ENCODE peak calls at places on chromosomes 2 and 18, in ten cellular contexts. One of them, this sample, is unnamed.

GRCh38 chr2:69525261-69525660 is 88.0 kb upstream of the NFU1 start:
- DNase-seq in dorsolateral prefrontal cortex: no peak
- DNase-seq in left lung: no peak
- DNase-seq in Calu3: no peak
- DNase-seq in glutamatergic neuron: no peak
- DNase-seq in fibroblast of mammary gland: no peak
- DNase-seq in MCF 10A: no peak
- DNase-seq in sigmoid colon: no peak
- DNase-seq in GM10248: no peak
- DNase-seq in fibroblast of lung: no peak
- DNase-seq in this sample: no peak

GRCh38 chr2:54012538-54013141 is 41.8 kb upstream of the PSME4 start:
- DNase-seq in fibroblast of lung: no peak
- DNase-seq in fibroblast of mammary gland: peak
- DNase-seq in MCF 10A: no peak
- DNase-seq in GM10248: no peak
- DNase-seq in glutamatergic neuron: no peak
- DNase-seq in left lung: no peak
- DNase-seq in dorsolateral prefrontal cortex: no peak
- DNase-seq in Calu3: no peak
- DNase-seq in sigmoid colon: peak
- DNase-seq in this sample: no peak

GRCh38 chr2:84946204-84947009 is 24.6 kb upstream of the KCMF1 start:
- DNase-seq in Calu3: peak
- DNase-seq in left lung: no peak
- DNase-seq in fibroblast of mammary gland: peak
- DNase-seq in MCF 10A: peak
- DNase-seq in glutamatergic neuron: no peak
- DNase-seq in sigmoid colon: no peak
- DNase-seq in GM10248: peak
- DNase-seq in dorsolateral prefrontal cortex: no peak
- DNase-seq in fibroblast of lung: no peak
- DNase-seq in this sample: no peak

GRCh38 chr18:74255022-74255658 is 36.6 kb downstream of the CYB5A start:
- DNase-seq in fibroblast of lung: peak
- DNase-seq in left lung: no peak
- DNase-seq in fibroblast of mammary gland: peak
- DNase-seq in Calu3: peak
- DNase-seq in GM10248: no peak
- DNase-seq in dorsolateral prefrontal cortex: no peak
- DNase-seq in sigmoid colon: peak
- DNase-seq in MCF 10A: peak
- DNase-seq in glutamatergic neuron: no peak
- DNase-seq in this sample: no peak

GRCh38 chr2:190759749-190760213 is 110.9 kb downstream of the NAB1 start:
- DNase-seq in sigmoid colon: no peak
- DNase-seq in glutamatergic neuron: no peak
- DNase-seq in fibroblast of mammary gland: peak
- DNase-seq in left lung: no peak
- DNase-seq in MCF 10A: peak
- DNase-seq in GM10248: no peak
- DNase-seq in Calu3: peak
- DNase-seq in dorsolateral prefrontal cortex: no peak
- DNase-seq in fibroblast of lung: peak
- DNase-seq in this sample: no peak

GRCh38 chr2:240670950-240671349 is 11.7 kb downstream of the AQP12B start:
- DNase-seq in sigmoid colon: no peak
- DNase-seq in MCF 10A: no peak
- DNase-seq in dorsolateral prefrontal cortex: no peak
- DNase-seq in Calu3: no peak
- DNase-seq in glutamatergic neuron: no peak
- DNase-seq in left lung: no peak
- DNase-seq in fibroblast of mammary gland: no peak
- DNase-seq in fibroblast of lung: no peak
- DNase-seq in GM10248: no peak
- DNase-seq in this sample: no peak

GRCh38 chr2:215034154-215034553 is 104.3 kb downstream of the ABCA12 start:
- DNase-seq in GM10248: no peak
- DNase-seq in fibroblast of mammary gland: no peak
- DNase-seq in dorsolateral prefrontal cortex: no peak
- DNase-seq in left lung: no peak
- DNase-seq in MCF 10A: no peak
- DNase-seq in fibroblast of lung: no peak
- DNase-seq in glutamatergic neuron: no peak
- DNase-seq in Calu3: no peak
- DNase-seq in sigmoid colon: no peak
- DNase-seq in this sample: no peak

GRCh38 chr2:128558895-128559532 is 240.3 kb upstream of the HS6ST1 start:
- DNase-seq in fibroblast of lung: no peak
- DNase-seq in fibroblast of mammary gland: peak
- DNase-seq in Calu3: no peak
- DNase-seq in glutamatergic neuron: no peak
- DNase-seq in sigmoid colon: no peak
- DNase-seq in MCF 10A: no peak
- DNase-seq in GM10248: no peak
- DNase-seq in dorsolateral prefrontal cortex: no peak
- DNase-seq in left lung: no peak
- DNase-seq in this sample: no peak

GRCh38 chr2:124281556-124281955 is 256.5 kb downstream of the CNTNAP5 start:
- DNase-seq in sigmoid colon: no peak
- DNase-seq in GM10248: no peak
- DNase-seq in glutamatergic neuron: no peak
- DNase-seq in Calu3: no peak
- DNase-seq in left lung: no peak
- DNase-seq in fibroblast of mammary gland: peak
- DNase-seq in dorsolateral prefrontal cortex: no peak
- DNase-seq in MCF 10A: no peak
- DNase-seq in fibroblast of lung: no peak
- DNase-seq in this sample: no peak

GRCh38 chr2:138831691-138832090 is 51.5 kb upstream of the NXPH2 start:
- DNase-seq in dorsolateral prefrontal cortex: no peak
- DNase-seq in fibroblast of lung: no peak
- DNase-seq in GM10248: no peak
- DNase-seq in MCF 10A: no peak
- DNase-seq in sigmoid colon: no peak
- DNase-seq in glutamatergic neuron: no peak
- DNase-seq in Calu3: no peak
- DNase-seq in fibroblast of mammary gland: no peak
- DNase-seq in left lung: no peak
- DNase-seq in this sample: no peak

GRCh38 chr2:138827426-138828054 is 47.4 kb upstream of the NXPH2 start:
- DNase-seq in fibroblast of lung: peak
- DNase-seq in fibroblast of mammary gland: peak
- DNase-seq in MCF 10A: peak
- DNase-seq in sigmoid colon: no peak
- DNase-seq in left lung: no peak
- DNase-seq in glutamatergic neuron: no peak
- DNase-seq in dorsolateral prefrontal cortex: no peak
- DNase-seq in GM10248: peak
- DNase-seq in Calu3: peak
- DNase-seq in this sample: no peak

GRCh38 chr2:138831154-138831553 is 51.0 kb upstream of the NXPH2 start:
- DNase-seq in fibroblast of lung: no peak
- DNase-seq in GM10248: no peak
- DNase-seq in dorsolateral prefrontal cortex: no peak
- DNase-seq in left lung: no peak
- DNase-seq in sigmoid colon: no peak
- DNase-seq in MCF 10A: no peak
- DNase-seq in Calu3: no peak
- DNase-seq in fibroblast of mammary gland: peak
- DNase-seq in glutamatergic neuron: no peak
- DNase-seq in this sample: no peak

GRCh38 chr2:138830547-138830946 is 50.4 kb upstream of the NXPH2 start:
- DNase-seq in dorsolateral prefrontal cortex: no peak
- DNase-seq in sigmoid colon: no peak
- DNase-seq in GM10248: no peak
- DNase-seq in fibroblast of lung: no peak
- DNase-seq in glutamatergic neuron: no peak
- DNase-seq in fibroblast of mammary gland: no peak
- DNase-seq in Calu3: no peak
- DNase-seq in MCF 10A: no peak
- DNase-seq in left lung: no peak
- DNase-seq in this sample: no peak

GRCh38 chr2:138829326-138829725 is 49.1 kb upstream of the NXPH2 start:
- DNase-seq in sigmoid colon: no peak
- DNase-seq in dorsolateral prefrontal cortex: peak
- DNase-seq in Calu3: peak
- DNase-seq in fibroblast of mammary gland: peak
- DNase-seq in left lung: no peak
- DNase-seq in fibroblast of lung: peak
- DNase-seq in MCF 10A: peak
- DNase-seq in glutamatergic neuron: peak
- DNase-seq in GM10248: peak
- DNase-seq in this sample: no peak
- TF ChIP-seq CTCF in sigmoid colon: no peak
- TF ChIP-seq CTCF in dorsolateral prefrontal cortex: peak
- TF ChIP-seq CTCF in Calu3: peak
- TF ChIP-seq CTCF in fibroblast of mammary gland: peak
- TF ChIP-seq CTCF in left lung: no peak
- TF ChIP-seq CTCF in fibroblast of lung: no peak
- TF ChIP-seq CTCF in MCF 10A: peak
- TF ChIP-seq CTCF in glutamatergic neuron: no peak
- TF ChIP-seq CTCF in GM10248: peak
- TF ChIP-seq CTCF in this sample: peak

DNA sequence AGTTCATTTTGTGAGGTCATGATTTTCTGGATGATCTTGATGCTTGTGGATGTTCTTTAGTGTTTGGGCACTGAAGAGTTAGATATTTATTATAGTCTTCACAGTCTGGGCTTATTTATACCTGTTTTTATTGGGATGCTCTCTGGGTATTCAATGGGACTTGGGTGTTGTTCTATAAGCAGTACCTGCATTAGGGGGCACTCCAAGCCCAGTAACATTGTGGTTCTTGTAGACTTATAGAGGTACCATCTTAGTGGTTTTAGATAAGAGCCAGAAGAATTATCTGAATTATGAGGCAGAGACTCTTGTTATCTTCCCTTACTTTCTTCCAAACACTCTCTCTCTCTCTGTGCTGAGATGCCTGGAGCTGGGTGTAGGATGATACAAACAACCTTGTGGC is 470.0 kb downstream of the PIK3C3 start:
- DNase-seq in glutamatergic neuron: no peak
- DNase-seq in fibroblast of lung: no peak
- DNase-seq in MCF 10A: no peak
- DNase-seq in fibroblast of mammary gland: no peak
- DNase-seq in Calu3: no peak
- DNase-seq in sigmoid colon: no peak
- DNase-seq in GM10248: no peak
- DNase-seq in left lung: no peak
- DNase-seq in dorsolateral prefrontal cortex: no peak
- DNase-seq in this sample: no peak
- TF ChIP-seq CTCF in glutamatergic neuron: no peak
- TF ChIP-seq CTCF in fibroblast of lung: no peak
- TF ChIP-seq CTCF in MCF 10A: no peak
- TF ChIP-seq CTCF in fibroblast of mammary gland: no peak
- TF ChIP-seq CTCF in Calu3: no peak
- TF ChIP-seq CTCF in sigmoid colon: no peak
- TF ChIP-seq CTCF in GM10248: no peak
- TF ChIP-seq CTCF in left lung: no peak
- TF ChIP-seq CTCF in dorsolateral prefrontal cortex: no peak
- TF ChIP-seq CTCF in this sample: no peak

GRCh38 chr2:157809212-157809611 is 66.9 kb downstream of the ACVR1 start:
- DNase-seq in fibroblast of mammary gland: peak
- DNase-seq in glutamatergic neuron: no peak
- DNase-seq in GM10248: no peak
- DNase-seq in dorsolateral prefrontal cortex: no peak
- DNase-seq in MCF 10A: no peak
- DNase-seq in left lung: no peak
- DNase-seq in sigmoid colon: no peak
- DNase-seq in Calu3: no peak
- DNase-seq in fibroblast of lung: peak
- DNase-seq in this sample: no peak
- TF ChIP-seq CTCF in fibroblast of mammary gland: no peak
- TF ChIP-seq CTCF in glutamatergic neuron: no peak
- TF ChIP-seq CTCF in GM10248: no peak
- TF ChIP-seq CTCF in dorsolateral prefrontal cortex: no peak
- TF ChIP-seq CTCF in MCF 10A: no peak
- TF ChIP-seq CTCF in left lung: no peak
- TF ChIP-seq CTCF in sigmoid colon: no peak
- TF ChIP-seq CTCF in Calu3: no peak
- TF ChIP-seq CTCF in fibroblast of lung: no peak
- TF ChIP-seq CTCF in this sample: no peak

GRCh38 chr2:30331038-30331437 is 99.7 kb downstream of the LBH start:
- DNase-seq in MCF 10A: no peak
- DNase-seq in Calu3: no peak
- DNase-seq in sigmoid colon: no peak
- DNase-seq in dorsolateral prefrontal cortex: no peak
- DNase-seq in glutamatergic neuron: no peak
- DNase-seq in GM10248: no peak
- DNase-seq in fibroblast of mammary gland: no peak
- DNase-seq in fibroblast of lung: no peak
- DNase-seq in left lung: no peak
- DNase-seq in this sample: no peak
- TF ChIP-seq CTCF in MCF 10A: no peak
- TF ChIP-seq CTCF in Calu3: no peak
- TF ChIP-seq CTCF in sigmoid colon: no peak
- TF ChIP-seq CTCF in dorsolateral prefrontal cortex: no peak
- TF ChIP-seq CTCF in glutamatergic neuron: no peak
- TF ChIP-seq CTCF in GM10248: no peak
- TF ChIP-seq CTCF in fibroblast of mammary gland: no peak
- TF ChIP-seq CTCF in fibroblast of lung: no peak
- TF ChIP-seq CTCF in left lung: no peak
- TF ChIP-seq CTCF in this sample: no peak

GRCh38 chr2:202158796-202159195 is 79.6 kb downstream of the SUMO1 start:
- DNase-seq in glutamatergic neuron: no peak
- DNase-seq in Calu3: peak
- DNase-seq in sigmoid colon: no peak
- DNase-seq in MCF 10A: peak
- DNase-seq in fibroblast of mammary gland: peak
- DNase-seq in left lung: no peak
- DNase-seq in dorsolateral prefrontal cortex: no peak
- DNase-seq in fibroblast of lung: peak
- DNase-seq in GM10248: no peak
- DNase-seq in this sample: no peak
- TF ChIP-seq CTCF in glutamatergic neuron: no peak
- TF ChIP-seq CTCF in Calu3: no peak
- TF ChIP-seq CTCF in sigmoid colon: no peak
- TF ChIP-seq CTCF in MCF 10A: no peak
- TF ChIP-seq CTCF in fibroblast of mammary gland: peak
- TF ChIP-seq CTCF in left lung: no peak
- TF ChIP-seq CTCF in dorsolateral prefrontal cortex: peak
- TF ChIP-seq CTCF in fibroblast of lung: no peak
- TF ChIP-seq CTCF in GM10248: no peak
- TF ChIP-seq CTCF in this sample: peak

GRCh38 chr18:80203243-80203642 is 44.1 kb downstream of the PARD6G start:
- DNase-seq in fibroblast of mammary gland: no peak
- DNase-seq in dorsolateral prefrontal cortex: no peak
- DNase-seq in glutamatergic neuron: no peak
- DNase-seq in fibroblast of lung: no peak
- DNase-seq in GM10248: no peak
- DNase-seq in Calu3: no peak
- DNase-seq in MCF 10A: no peak
- DNase-seq in sigmoid colon: no peak
- DNase-seq in left lung: no peak
- DNase-seq in this sample: no peak
- TF ChIP-seq CTCF in fibroblast of mammary gland: no peak
- TF ChIP-seq CTCF in dorsolateral prefrontal cortex: no peak
- TF ChIP-seq CTCF in glutamatergic neuron: no peak
- TF ChIP-seq CTCF in fibroblast of lung: no peak
- TF ChIP-seq CTCF in GM10248: no peak
- TF ChIP-seq CTCF in Calu3: no peak
- TF ChIP-seq CTCF in MCF 10A: no peak
- TF ChIP-seq CTCF in sigmoid colon: no peak
- TF ChIP-seq CTCF in left lung: no peak
- TF ChIP-seq CTCF in this sample: no peak

This sample was measured in type B pancreatic cell.